ENCODE peak calls at places on chromosomes 1 and 21, in five cellular contexts. R is transverse colon, V is H1, M is endothelial cell of umbilical vein, J is heart left ventricle. Y is an unnamed sample.

GRCh38 chr1:155001438-155001687 is 1.2 kb upstream of the ZBTB7B start:
- DNase-seq in R (no peak), M (peak), V (no peak), J (no peak), Y (no peak)

GRCh38 chr1:30879940-30880339 is 28.6 kb downstream of the SDC3 start:
- DNase-seq in R (no peak), M (no peak), V (no peak), J (no peak), Y (no peak)

GRCh38 chr1:157004286-157004685 is 41.3 kb downstream of the ARHGEF11 start:
- DNase-seq in M (no peak), V (no peak), J (no peak), R (no peak), Y (no peak)

GRCh38 chr1:78048446-78048845 is 2.7 kb downstream of the GIPC2 start:
- DNase-seq in M (no peak), J (no peak), V (no peak), R (no peak), Y (no peak)

GRCh38 chr1:180173952-180174351 is 19.3 kb downstream of the QSOX1 start:
- DNase-seq in M (no peak), J (peak), R (peak), V (no peak), Y (no peak)

GRCh38 chr1:36132029-36132428 is 7.0 kb upstream of the COL8A2 start:
- DNase-seq in M (no peak), J (no peak), R (no peak), V (no peak), Y (no peak)

GRCh38 chr1:159974350-159974965 is 20.4 kb upstream of the SLAMF9 start:
- DNase-seq in M (no peak), R (no peak), J (no peak), V (no peak), Y (no peak)

GRCh38 chr1:107139833-107140702 is 771 bp upstream of the NTNG1 start:
- DNase-seq in J (peak), V (peak), M (peak), R (peak), Y (peak)

GRCh38 chr1:229454056-229454455 is 20.2 kb upstream of the ACTA1 start:
- DNase-seq in V (no peak), M (no peak), J (no peak), R (no peak), Y (no peak)

GRCh38 chr1:234368320-234369032 is 4.8 kb upstream of the COA6 start:
- DNase-seq in J (no peak), R (no peak), M (no peak), V (no peak), Y (no peak)

GRCh38 chr1:230737622-230738262 is 9.4 kb upstream of the CAPN9 start:
- DNase-seq in M (no peak), R (no peak), J (no peak), V (no peak), Y (no peak)

GRCh38 chr21:44510508-44511218 is 29.3 kb downstream of the KRTAP10-1 start:
- DNase-seq in V (peak), J (peak), R (peak), M (peak), Y (peak)

GRCh38 chr1:8800416-8800815 is 17.0 kb downstream of the RERE start:
- DNase-seq in M (no peak), V (no peak), J (no peak), R (no peak), Y (no peak)
- TF ChIP-seq POLR2A in M (no peak), V (no peak), J (no peak), R (no peak), Y (no peak)

DNA sequence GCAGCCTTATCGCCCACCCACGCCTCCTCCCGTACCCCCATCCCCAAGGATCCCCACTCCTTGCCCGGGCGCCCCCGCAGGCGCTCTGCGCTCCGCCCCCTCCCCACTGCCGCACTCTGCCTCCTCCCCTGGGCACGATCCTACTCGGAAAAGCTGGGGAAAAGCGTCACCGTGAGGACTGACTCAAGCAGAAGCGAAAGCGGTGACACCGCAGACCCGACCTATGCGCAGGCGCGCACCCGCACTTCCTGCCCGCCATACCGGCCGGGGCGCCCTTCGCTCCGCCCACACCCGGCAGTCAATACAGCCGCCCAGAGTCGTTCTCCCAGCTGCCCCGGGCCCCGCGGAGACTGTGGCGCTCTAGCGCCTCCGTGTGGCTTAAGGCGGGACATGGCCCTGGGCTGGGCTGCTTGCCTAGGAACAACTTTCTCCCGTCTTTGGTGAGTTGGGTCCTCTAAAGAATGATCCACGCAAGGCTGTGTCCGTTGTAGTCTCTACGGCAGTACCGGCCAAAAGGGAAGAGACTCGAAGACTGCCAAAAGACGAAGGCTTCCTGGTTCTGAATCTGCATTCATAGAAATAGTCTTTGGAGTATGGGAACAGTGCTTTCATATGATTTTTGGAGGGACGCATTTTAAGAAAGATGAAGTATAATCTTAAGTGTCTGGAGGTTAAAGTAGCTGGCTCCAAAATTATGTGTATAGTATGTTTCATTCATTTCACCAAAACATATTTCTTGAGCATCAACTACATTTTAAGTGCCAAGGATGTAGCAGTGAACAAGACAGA is at the start of gene OMA1:
- DNase-seq in V (peak), R (peak), J (peak), M (peak), Y (peak)
- TF ChIP-seq POLR2A in V (no peak), R (peak), J (peak), M (peak), Y (peak)

GRCh38 chr1:22057861-22058260 is 5.4 kb downstream of the CDC42 start:
- DNase-seq in R (no peak), V (no peak), J (no peak), M (no peak), Y (no peak)
- TF ChIP-seq POLR2A in R (no peak), V (no peak), J (no peak), M (no peak), Y (no peak)

GRCh38 chr21:29029524-29029923 is 5.1 kb downstream of the USP16 start:
- DNase-seq in J (no peak), V (no peak), M (no peak), R (no peak), Y (no peak)

GRCh38 chr21:29025328-29025713 is 853 bp downstream of the USP16 start:
- DNase-seq in J (no peak), R (no peak), M (no peak), V (no peak), Y (no peak)

GRCh38 chr21:29022141-29022540 is 2.3 kb upstream of the USP16 start:
- DNase-seq in R (no peak), M (no peak), V (no peak), J (no peak), Y (no peak)

DNA sequence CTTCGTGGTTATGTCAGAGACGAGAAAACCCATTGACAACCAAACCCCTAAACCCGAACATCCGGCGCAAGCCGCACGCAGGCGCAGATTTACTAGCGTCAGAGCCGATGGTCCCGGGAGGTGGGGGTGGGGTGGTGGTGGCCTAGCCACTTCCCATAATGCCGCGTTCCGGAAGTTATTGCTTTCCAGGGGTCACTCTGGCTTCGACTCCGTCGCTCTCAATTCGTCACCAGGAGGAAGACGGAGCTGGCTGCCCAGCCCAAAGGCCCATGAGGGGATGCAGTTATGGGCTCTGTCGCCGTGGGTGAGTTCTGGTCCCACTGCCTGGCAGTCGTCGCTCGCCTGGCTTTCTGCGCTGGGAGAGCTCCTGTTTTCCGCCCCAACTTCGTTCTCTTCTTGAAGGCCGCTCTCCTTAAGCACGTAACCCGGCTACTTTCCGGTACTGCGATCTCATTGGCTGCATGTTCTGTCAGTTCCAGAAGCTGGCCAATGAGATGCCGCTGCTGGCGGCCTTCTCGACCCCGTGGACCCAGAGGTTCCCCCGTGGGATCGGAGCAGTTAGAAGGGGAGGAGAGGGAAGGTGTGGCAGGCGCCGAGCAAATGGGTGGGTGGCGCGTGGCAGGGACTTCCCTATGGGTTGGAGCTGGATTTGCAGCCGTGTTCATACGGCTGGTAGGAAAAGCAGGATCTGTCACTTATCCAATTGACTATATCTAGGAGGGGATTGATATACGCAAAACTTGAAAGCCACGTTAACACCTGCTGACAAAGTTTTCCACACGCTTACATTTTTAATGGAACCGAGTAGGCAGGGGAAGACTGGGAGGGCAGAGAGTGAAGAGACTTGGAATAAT is at the start of gene USP16:
- DNase-seq in V (peak), J (peak), R (peak), M (peak), Y (peak)
- TF ChIP-seq POLR2A in V (peak), J (peak), R (peak), M (peak), Y (peak)

GRCh38 chr1:29166291-29166878 is 15.3 kb downstream of the SRSF4 start:
- DNase-seq in R (peak), V (no peak), J (no peak), M (no peak), Y (no peak)
- TF ChIP-seq POLR2A in R (no peak), V (no peak), J (no peak), M (no peak), Y (no peak)

DNA sequence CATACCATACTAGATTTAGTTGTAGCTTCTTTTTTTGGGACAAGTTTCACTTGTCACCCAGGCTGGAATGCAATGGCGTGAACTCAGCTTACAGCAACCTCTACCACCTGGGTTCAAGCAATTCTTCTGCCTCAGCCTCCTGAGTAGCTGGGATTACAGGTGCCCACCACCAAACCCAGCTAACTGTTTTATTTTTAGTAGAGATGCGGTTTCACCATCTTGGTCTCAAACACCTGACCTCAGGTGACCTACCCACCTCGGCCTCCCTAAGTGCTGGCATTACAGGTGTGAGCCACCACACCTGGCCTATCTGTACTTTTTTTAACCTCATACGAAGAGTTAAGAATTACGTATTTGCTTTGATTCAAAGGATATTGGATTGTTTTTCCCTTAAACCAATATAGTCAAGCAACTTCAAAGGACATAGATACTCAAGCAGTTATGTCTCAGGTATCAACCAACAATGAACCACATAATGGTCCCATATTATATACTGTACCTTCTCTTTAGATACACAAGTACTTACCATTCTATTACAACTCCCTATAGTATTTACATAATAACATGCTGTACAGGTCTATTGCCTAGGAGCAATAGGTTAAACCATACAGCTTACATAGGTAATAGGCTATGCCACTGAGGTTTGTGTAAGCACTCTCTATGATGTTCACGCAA is 7.5 kb downstream of the HMGN1 start:
- DNase-seq in V (no peak), J (no peak), R (no peak), M (no peak), Y (no peak)
- TF ChIP-seq POLR2A in V (no peak), J (no peak), R (no peak), M (no peak), Y (no peak)

GRCh38 chr1:214593158-214593557 is 9.8 kb upstream of the CENPF start:
- DNase-seq in M (no peak), V (no peak), R (no peak), J (no peak), Y (no peak)
- TF ChIP-seq POLR2A in M (no peak), V (no peak), R (no peak), J (no peak), Y (no peak)

DNA sequence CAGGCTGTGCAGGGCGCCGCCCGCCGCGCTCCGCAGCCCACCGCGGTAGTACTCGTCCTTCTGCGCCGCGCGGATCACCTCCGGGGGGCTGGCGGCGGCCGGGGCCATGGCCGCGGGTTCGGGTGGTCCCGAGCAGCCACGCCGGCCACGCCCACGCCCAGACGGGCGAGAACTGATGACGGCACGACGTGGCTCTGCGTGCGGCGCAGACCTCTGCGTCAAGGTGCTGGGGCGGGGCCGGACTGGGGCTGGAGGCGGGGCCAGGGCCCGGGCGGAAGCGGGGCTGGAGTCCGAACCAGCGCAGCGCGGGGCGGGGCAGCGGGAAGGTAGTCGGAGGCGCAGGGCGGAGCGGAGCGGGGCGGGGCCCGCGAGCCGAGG is at the start of gene PEX10:
- DNase-seq in J (peak), M (peak), V (peak), R (peak), Y (peak)
- TF ChIP-seq POLR2A in J (peak), M (peak), V (no peak), R (no peak), Y (no peak)